ENCODE peak calls at places on chromosomes 3 and 15, in seven cellular contexts. M is activated naive CD4-positive, alpha-beta T cell treated with anti-CD3 and anti-CD28 coated beads, Interleukin-2, amount 10 ng/mL, durations not matched to agents 7 days and 5 days; I is stimulated activated CD4-positive, alpha-beta T cell treated with anti-CD3 and anti-CD28 coated beads, Interleukin-2, amount 100 ng/mL, for 4 hours; R is hepatocyte; O is iris pigment epithelial cell; Y is activated CD4-positive, alpha-beta T cell treated with anti-CD3 and anti-CD28 coated beads, Interleukin-2, amount 50 U/mL, for 24 hours; P is AG09309. Q is an unnamed sample.

GRCh38 chr3:172622916-172623700 is 87.8 kb downstream of the NCEH1 start:
- DNase-seq in M (peak; percentile 55), I (peak; percentile 31), R (peak; percentile 64), O (peak; percentile 80), Y (no peak), P (no peak), Q (no peak)

GRCh38 chr3:39126532-39127071 is 19.1 kb downstream of the TTC21A start:
- DNase-seq in M (peak; percentile 57), I (no peak), R (peak; percentile 59), O (peak; percentile 43), Y (no peak), P (no peak), Q (no peak)

GRCh38 chr15:66849746-66850077 is 147.7 kb downstream of the SMAD6 start:
- DNase-seq in M (no peak), I (no peak), R (no peak), O (no peak), Y (no peak), P (no peak), Q (no peak)

GRCh38 chr3:80215191-80215590 is 447.4 kb upstream of the ROBO1 start:
- DNase-seq in M (no peak), I (no peak), R (no peak), O (no peak), Y (no peak), P (no peak), Q (no peak)

GRCh38 chr3:9902372-9903237 is at the start of gene IL17RE:
- DNase-seq in M (no peak), I (no peak), R (no peak), O (no peak), Y (no peak), P (no peak), Q (no peak)

GRCh38 chr3:21795152-21795837 is 44.3 kb upstream of the ZNF385D start:
- DNase-seq in M (no peak), I (no peak), R (no peak), O (no peak), Y (no peak), P (no peak), Q (no peak)

GRCh38 chr3:72154391-72155300 is 369.7 kb upstream of the PROK2 start:
- DNase-seq in M (no peak), I (no peak), R (peak; percentile 60), O (no peak), Y (no peak), P (no peak), Q (no peak)

GRCh38 chr3:102078864-102079808 is 229.8 kb downstream of the NFKBIZ start:
- DNase-seq in M (peak; percentile 46), I (no peak), R (no peak), O (no peak), Y (no peak), P (no peak), Q (no peak)

GRCh38 chr15:88487176-88487795 is 19.8 kb downstream of the MRPS11 start:
- DNase-seq in M (no peak), I (no peak), R (no peak), O (no peak), Y (no peak), P (no peak), Q (no peak)

GRCh38 chr15:66565731-66566130 is at the start of gene LCTL:
- DNase-seq in M (no peak), I (no peak), R (no peak), O (peak; percentile 74), Y (no peak), P (no peak), Q (no peak)

GRCh38 chr15:99692825-99693224 is 40.4 kb downstream of the LYSMD4 start:
- DNase-seq in M (no peak), I (no peak), R (no peak), O (no peak), Y (no peak), P (no peak), Q (no peak)

GRCh38 chr3:15318661-15319060 is 13.7 kb downstream of the SH3BP5 start:
- DNase-seq in M (no peak), I (no peak), R (no peak), O (no peak), Y (no peak), P (no peak), Q (no peak)

GRCh38 chr15:50353999-50354837 is 780 bp downstream of the GABPB1 start:
- DNase-seq in M (peak; percentile 68), I (peak; percentile 35), R (peak; percentile 74), O (peak; percentile 95), Y (peak; percentile 32), P (peak; percentile 71), Q (no peak)

GRCh38 chr15:67521770-67522568 is 1.0 kb downstream of the C15orf61 start:
- DNase-seq in M (no peak), I (no peak), R (peak; percentile 41), O (peak; percentile 69), Y (no peak), P (no peak), Q (no peak)

GRCh38 chr3:23019596-23020300 is 183.4 kb upstream of the UBE2E2 start:
- DNase-seq in M (no peak), I (no peak), R (no peak), O (peak; percentile 19), Y (no peak), P (no peak), Q (no peak)

GRCh38 chr3:110542552-110543164 is 529.0 kb upstream of the NECTIN3 start:
- DNase-seq in M (no peak), I (no peak), R (peak; percentile 13), O (no peak), Y (no peak), P (no peak), Q (no peak)

GRCh38 chr15:68208641-68209240 is 3.6 kb upstream of the CALML4 start:
- DNase-seq in M (peak; percentile 45), I (no peak), R (no peak), O (no peak), Y (no peak), P (no peak), Q (no peak)

GRCh38 chr3:111690242-111690641 is 95.1 kb upstream of the ZBED2 start:
- DNase-seq in M (no peak), I (no peak), R (no peak), O (peak; percentile 80), Y (no peak), P (peak; percentile 46), Q (no peak)

GRCh38 chr15:96336643-96337353 is 6.3 kb downstream of the NR2F2 start:
- DNase-seq in M (no peak), I (no peak), R (no peak), O (no peak), Y (no peak), P (no peak), Q (no peak)

GRCh38 chr3:197031315-197032285 is 2.0 kb upstream of the MELTF start:
- DNase-seq in M (no peak), I (no peak), R (peak; percentile 95), O (peak; percentile 99), Y (no peak), P (peak; percentile 99), Q (no peak)

GRCh38 chr15:41917767-41918430 is 24.0 kb upstream of the SPTBN5 start:
- DNase-seq in M (no peak), I (no peak), R (peak; percentile 77), O (peak; percentile 79), Y (no peak), P (no peak), Q (no peak)

GRCh38 chr3:172102123-172102882 is 62.9 kb downstream of the FNDC3B start:
- DNase-seq in M (peak; percentile 55), I (peak; percentile 18), R (no peak), O (no peak), Y (no peak), P (no peak), Q (no peak)

GRCh38 chr15:61253186-61253585 is 24.1 kb upstream of the RORA start:
- DNase-seq in M (no peak), I (no peak), R (no peak), O (no peak), Y (no peak), P (no peak), Q (no peak)

GRCh38 chr15:81923561-81924350 is 122.1 kb downstream of the MEX3B start:
- DNase-seq in M (no peak), I (no peak), R (no peak), O (no peak), Y (no peak), P (no peak), Q (no peak)

GRCh38 chr3:146280859-146281258 is 30.0 kb upstream of the PLSCR4 start:
- DNase-seq in M (no peak), I (no peak), R (peak; percentile 8), O (no peak), Y (no peak), P (peak; percentile 53), Q (no peak)

GRCh38 chr3:160291290-160291908 is 66.2 kb downstream of the C3orf80 start:
- DNase-seq in M (no peak), I (no peak), R (peak; percentile 50), O (no peak), Y (no peak), P (no peak), Q (no peak)

GRCh38 chr3:102354818-102355515 is 79.8 kb upstream of the ZPLD1 start:
- DNase-seq in M (no peak), I (no peak), R (peak; percentile 66), O (peak; percentile 77), Y (no peak), P (peak; percentile 4), Q (no peak)

GRCh38 chr3:104392327-104392726 is 974.4 kb upstream of the ALCAM start:
- DNase-seq in M (no peak), I (no peak), R (no peak), O (no peak), Y (no peak), P (no peak), Q (no peak)

GRCh38 chr3:53589201-53589600 is 94.8 kb downstream of the CACNA1D start:
- DNase-seq in M (no peak), I (no peak), R (no peak), O (no peak), Y (no peak), P (no peak), Q (no peak)

GRCh38 chr3:149199474-149199873 is 22.2 kb downstream of the CP start:
- DNase-seq in M (no peak), I (no peak), R (no peak), O (peak; percentile 70), Y (no peak), P (no peak), Q (no peak)

GRCh38 chr3:112338021-112338726 is 5.2 kb downstream of the CD200 start:
- DNase-seq in M (no peak), I (no peak), R (no peak), O (peak; percentile 31), Y (no peak), P (no peak), Q (no peak)

GRCh38 chr3:14141144-14141543 is 16.3 kb downstream of the TMEM43 start:
- DNase-seq in M (peak; percentile 19), I (no peak), R (no peak), O (peak; percentile 26), Y (no peak), P (no peak), Q (no peak)

GRCh38 chr15:40010681-40011080 is 28.3 kb downstream of the SRP14 start:
- DNase-seq in M (no peak), I (no peak), R (no peak), O (peak; percentile 90), Y (no peak), P (peak; percentile 82), Q (no peak)

GRCh38 chr15:55250392-55250791 is 39.2 kb downstream of the RAB27A start:
- DNase-seq in M (no peak), I (no peak), R (peak; percentile 53), O (peak; percentile 95), Y (no peak), P (peak; percentile 90), Q (no peak)

GRCh38 chr3:63679181-63679580 is 26.7 kb downstream of the SNTN start:
- DNase-seq in M (no peak), I (no peak), R (no peak), O (no peak), Y (no peak), P (no peak), Q (no peak)

GRCh38 chr3:94246136-94246535 is 183.3 kb downstream of the NSUN3 start:
- DNase-seq in M (no peak), I (no peak), R (no peak), O (no peak), Y (no peak), P (no peak), Q (no peak)

GRCh38 chr3:45915080-45915479 is 28.2 kb upstream of the CXCR6 start:
- DNase-seq in M (no peak), I (no peak), R (no peak), O (no peak), Y (no peak), P (no peak), Q (no peak)

Q was measured in NCI-H187.